ENCODE peak calls at places on chromosomes 11 and 22, in six cellular contexts. M is Karpas-422, K is fibroblast of the aortic adventitia, G is colonic mucosa, C is H1, J is neuronal stem cell. V is an unnamed sample.

GRCh38 chr11:31408205-31408604 is 38.5 kb downstream of the DNAJC24 start:
- DNase-seq in C (no peak), K (no peak), G (no peak), J (no peak), M (peak), V (no peak)

GRCh38 chr22:31295831-31296230 is 3.5 kb upstream of the PIK3IP1 start:
- DNase-seq in C (no peak), G (no peak), J (no peak), K (peak), M (no peak), V (no peak)

GRCh38 chr11:35039076-35039475 is 99.9 kb upstream of the CD44 start:
- DNase-seq in G (no peak), C (no peak), J (no peak), K (no peak), M (no peak), V (no peak)

GRCh38 chr22:30305519-30305905 is 16.2 kb upstream of the CASTOR1 start:
- DNase-seq in K (peak), C (no peak), M (no peak), G (peak), J (no peak), V (no peak)

GRCh38 chr22:20000246-20001081 is 16.2 kb downstream of the ARVCF start:
- DNase-seq in C (no peak), M (no peak), G (no peak), J (no peak), K (no peak), V (no peak)

GRCh38 chr11:96278039-96278897 is 64.7 kb downstream of the MAML2 start:
- DNase-seq in J (no peak), K (no peak), M (no peak), C (no peak), G (no peak), V (no peak)

GRCh38 chr11:2942872-2943710 is 13.9 kb upstream of the PHLDA2 start:
- DNase-seq in G (no peak), M (no peak), C (no peak), K (no peak), J (no peak), V (no peak)

GRCh38 chr11:16946477-16947282 is 67.5 kb downstream of the PLEKHA7 start:
- DNase-seq in K (no peak), G (no peak), M (peak), C (no peak), J (no peak), V (no peak)

GRCh38 chr22:36339171-36340065 is 48.3 kb downstream of the MYH9 start:
- DNase-seq in M (no peak), K (peak), C (no peak), J (no peak), G (no peak), V (peak)

GRCh38 chr11:1513326-1514296 is 27.0 kb upstream of the MOB2 start:
- DNase-seq in G (no peak), C (no peak), J (no peak), K (no peak), M (no peak), V (no peak)

DNA sequence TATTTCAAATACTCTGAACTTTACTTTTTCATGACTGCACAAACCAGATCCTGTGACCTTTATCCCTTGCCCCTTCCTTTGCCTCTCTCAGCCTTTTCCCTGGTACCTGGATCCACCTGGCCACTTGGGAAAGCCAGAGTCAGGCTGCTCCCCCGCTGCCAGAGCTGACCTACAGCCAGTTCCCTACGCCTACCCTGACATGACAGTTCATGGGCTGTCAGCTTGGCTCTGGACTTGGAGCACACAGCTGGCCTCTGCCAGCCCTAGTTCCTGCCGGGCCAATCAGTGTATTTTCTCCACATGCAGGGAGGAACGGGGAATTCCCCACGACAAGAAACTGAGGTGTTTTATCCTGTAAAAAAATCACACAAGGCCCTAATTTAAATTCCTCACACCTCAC is 382.6 kb downstream of the INSC start:
- DNase-seq in K (no peak), G (no peak), C (no peak), J (no peak), M (no peak), V (no peak)
- H3K4me3 ChIP-seq in K (no peak), G (no peak), C (no peak), J (no peak), M (no peak), V (no peak)

DNA sequence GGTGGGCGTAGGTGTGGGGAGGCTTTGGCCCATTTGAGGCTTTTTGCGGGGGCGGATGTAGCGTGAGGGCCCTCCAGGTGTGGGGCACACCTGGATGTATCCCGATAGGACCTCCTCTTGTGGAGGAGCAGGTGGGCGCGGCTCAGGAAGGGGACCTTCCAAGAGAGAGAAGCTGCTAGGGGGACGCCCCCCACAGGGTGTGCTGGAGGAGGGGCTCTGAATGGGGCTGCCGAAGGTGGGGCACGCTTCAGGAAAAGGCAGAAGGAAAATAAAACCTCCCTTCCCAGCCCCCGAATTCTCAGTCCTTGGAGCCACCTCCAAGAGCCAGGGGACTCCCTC is 621 bp downstream of the SGSM1 start:
- DNase-seq in C (no peak), G (no peak), K (no peak), M (no peak), J (no peak), V (no peak)
- H3K4me3 ChIP-seq in C (peak), G (peak), K (no peak), M (no peak), J (peak), V (no peak)

GRCh38 chr11:93526691-93527583 is 16.3 kb downstream of the SMCO4 start:
- DNase-seq in K (no peak), G (no peak), C (no peak), M (no peak), J (no peak), V (no peak)
- H3K4me3 ChIP-seq in K (no peak), G (no peak), C (no peak), M (no peak), J (no peak), V (no peak)

GRCh38 chr22:49966716-49967332 is 6.3 kb downstream of the PIM3 start:
- DNase-seq in C (no peak), M (no peak), G (peak), K (peak), J (no peak), V (no peak)
- H3K4me3 ChIP-seq in C (no peak), M (no peak), G (no peak), K (no peak), J (no peak), V (no peak)

GRCh38 chr22:38748487-38749136 is 7.2 kb downstream of the SUN2 start:
- DNase-seq in C (no peak), J (no peak), M (no peak), K (no peak), G (no peak), V (no peak)
- H3K4me3 ChIP-seq in C (no peak), J (peak), M (no peak), K (no peak), G (no peak), V (no peak)

GRCh38 chr11:118172356-118172755 is 4.1 kb downstream of the SCN2B start:
- DNase-seq in K (no peak), G (no peak), M (no peak), J (no peak), C (no peak), V (no peak)

GRCh38 chr11:118175031-118175531 is 1.4 kb downstream of the SCN2B start:
- DNase-seq in M (no peak), C (no peak), J (no peak), K (peak), G (no peak), V (no peak)

GRCh38 chr11:118176400-118177134 is at the start of gene SCN2B:
- DNase-seq in K (no peak), G (no peak), C (no peak), M (peak), J (no peak), V (no peak)

GRCh38 chr11:118174006-118174567 is 2.4 kb downstream of the SCN2B start:
- DNase-seq in K (no peak), C (no peak), G (no peak), M (no peak), J (no peak), V (no peak)

GRCh38 chr11:118175600-118176399 is 639 bp downstream of the SCN2B start:
- DNase-seq in K (no peak), C (no peak), G (no peak), J (no peak), M (no peak), V (no peak)
- H3K4me3 ChIP-seq in K (no peak), C (peak), G (peak), J (peak), M (peak), V (no peak)

DNA sequence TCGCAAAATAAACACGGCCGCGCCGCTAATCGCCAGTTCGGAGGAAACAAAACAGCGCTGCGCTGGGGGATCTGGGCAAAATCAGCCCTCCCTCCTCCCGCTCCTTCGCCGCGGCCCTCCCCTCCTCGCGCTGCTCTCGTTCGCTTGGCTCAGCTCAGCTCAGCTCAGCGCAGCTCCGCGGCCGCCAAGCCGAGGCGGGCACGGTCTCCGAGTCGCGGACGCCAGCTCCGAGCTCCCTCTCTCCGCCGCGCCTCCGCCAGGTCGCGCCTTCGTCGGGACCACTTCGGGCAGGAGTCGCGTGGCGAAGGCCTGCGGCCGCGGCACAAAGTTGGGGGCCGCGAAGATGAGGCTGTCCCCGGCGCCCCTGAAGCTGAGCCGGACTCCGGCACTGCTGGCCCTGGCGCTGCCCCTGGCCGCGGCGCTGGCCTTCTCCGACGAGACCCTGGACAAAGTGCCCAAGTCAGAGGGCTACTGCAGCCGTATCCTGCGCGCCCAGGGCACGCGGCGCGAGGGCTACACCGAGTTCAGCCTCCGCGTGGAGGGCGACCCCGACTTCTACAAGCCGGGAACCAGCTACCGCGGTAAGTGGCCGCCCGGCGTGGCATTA is at the start of gene SPON1:
- DNase-seq in J (peak), C (no peak), M (no peak), G (peak), K (peak), V (no peak)
- H3K4me3 ChIP-seq in J (peak), C (peak), M (no peak), G (peak), K (peak), V (peak)

DNA sequence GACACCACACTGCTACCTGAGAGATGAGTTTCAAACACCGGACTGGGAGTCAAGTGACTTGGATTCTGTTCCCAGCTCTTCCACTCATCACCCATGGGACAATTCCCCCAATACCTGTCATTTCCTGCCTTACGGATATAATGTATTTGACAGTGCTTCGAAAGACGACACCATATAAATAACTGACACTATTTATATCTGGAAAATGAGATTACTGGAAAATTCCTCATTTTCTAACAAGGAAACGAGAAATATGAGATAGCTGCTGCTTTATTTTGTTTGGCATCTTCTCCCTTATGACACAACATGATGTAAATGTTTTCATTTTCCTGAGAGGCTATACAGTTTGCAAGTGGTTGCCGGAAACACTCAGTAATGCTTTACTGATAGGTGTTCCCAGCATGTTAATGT is 8.6 kb downstream of the HSCB start:
- DNase-seq in G (no peak), M (no peak), C (no peak), K (peak), J (no peak), V (peak)
- H3K4me3 ChIP-seq in G (no peak), M (no peak), C (no peak), K (no peak), J (no peak), V (no peak)

GRCh38 chr11:94140154-94140655 is 11.6 kb downstream of the PANX1 start:
- DNase-seq in G (no peak), K (no peak), C (no peak), M (no peak), J (no peak), V (no peak)
- H3K4me3 ChIP-seq in G (no peak), K (no peak), C (no peak), M (no peak), J (no peak), V (no peak)

V was measured in skeletal muscle cell.